ENCODE peak calls at places on chromosomes 3 and 15, in nine cellular contexts. T is CD4-positive, CD25-positive, alpha-beta regulatory T cell; Q is COR-L47; K is type B pancreatic cell; U is HS-5; W is left cardiac atrium; D is heart left ventricle; C is activated CD4-positive, alpha-beta T cell treated with anti-CD3 and anti-CD28 coated beads, Interleukin-2, amount 50 U/mL, for 1 hour; Y is GM23248. G is an unnamed sample.

GRCh38 chr3:4218426-4219226 is 84.5 kb upstream of the SETMAR start:
- DNase-seq in T (no peak), D (no peak), Q (no peak), U (no peak), W (no peak), C (no peak), Y (no peak), K (no peak), G (no peak)

GRCh38 chr15:64284037-64284436 is 71.9 kb downstream of the CSNK1G1 start:
- DNase-seq in W (no peak), Q (no peak), Y (peak), T (no peak), K (no peak), D (no peak), U (peak), C (no peak), G (no peak)

GRCh38 chr15:70420421-70421196 is 322.9 kb upstream of the TLE3 start:
- DNase-seq in T (no peak), C (no peak), Y (no peak), W (no peak), D (no peak), U (no peak), K (no peak), Q (no peak), G (no peak)

GRCh38 chr3:58577269-58577821 is at the start of gene FAM107A:
- DNase-seq in T (no peak), Q (no peak), U (no peak), D (peak), K (no peak), W (peak), C (no peak), Y (peak), G (peak)

GRCh38 chr3:158471639-158472294 is 99.2 kb upstream of the MLF1 start:
- DNase-seq in K (no peak), Y (peak), T (no peak), C (no peak), W (no peak), D (no peak), U (peak), Q (no peak), G (peak)

GRCh38 chr15:41838400-41838897 is at the start of gene PLA2G4B:
- DNase-seq in Y (no peak), K (no peak), W (no peak), C (no peak), D (no peak), Q (no peak), U (no peak), T (no peak), G (no peak)

GRCh38 chr3:32307591-32307990 is 69.1 kb downstream of the CMTM8 start:
- DNase-seq in K (no peak), Q (no peak), Y (no peak), D (no peak), C (no peak), U (no peak), T (no peak), W (no peak), G (no peak)

GRCh38 chr3:177772908-177773557 is 575.8 kb upstream of the TBL1XR1 start:
- DNase-seq in D (no peak), K (no peak), T (no peak), Y (no peak), U (no peak), C (no peak), W (no peak), Q (no peak), G (no peak)

GRCh38 chr15:69524850-69525249 is 72.2 kb downstream of the RPLP1 start:
- DNase-seq in T (no peak), Q (no peak), C (no peak), W (peak), Y (no peak), K (no peak), D (no peak), U (no peak), G (no peak)

GRCh38 chr15:41629883-41630282 is 30.3 kb upstream of the MGA start:
- DNase-seq in W (no peak), Q (no peak), D (no peak), T (no peak), U (no peak), K (no peak), C (no peak), Y (no peak), G (no peak)

GRCh38 chr15:39594764-39595620 is 14.1 kb downstream of the THBS1 start:
- DNase-seq in D (no peak), U (no peak), K (no peak), W (no peak), Q (no peak), T (no peak), C (no peak), Y (peak), G (peak)

GRCh38 chr15:71380345-71380744 is 265.1 kb downstream of the THSD4 start:
- DNase-seq in C (no peak), K (no peak), W (no peak), U (no peak), Y (no peak), D (no peak), Q (no peak), T (no peak), G (no peak)

GRCh38 chr3:65953301-65953812 is 85.4 kb downstream of the MAGI1 start:
- DNase-seq in Y (no peak), T (no peak), D (peak), K (peak), U (no peak), W (no peak), Q (peak), C (no peak), G (no peak)

GRCh38 chr3:123072152-123072551 is 5.3 kb downstream of the PDIA5 start:
- DNase-seq in D (no peak), W (no peak), C (no peak), Y (peak), K (no peak), Q (no peak), T (no peak), U (no peak), G (no peak)

GRCh38 chr15:83278191-83278590 is 6.3 kb downstream of the BNC1 start:
- DNase-seq in W (no peak), C (no peak), Q (no peak), U (no peak), Y (peak), T (no peak), D (no peak), K (no peak), G (no peak)

GRCh38 chr3:196736670-196737374 is 2.8 kb upstream of the PAK2 start:
- DNase-seq in C (no peak), T (no peak), D (no peak), U (no peak), Y (no peak), W (no peak), Q (no peak), K (no peak), G (no peak)

GRCh38 chr3:64454768-64455167 is 229.5 kb upstream of the PRICKLE2 start:
- DNase-seq in U (no peak), D (no peak), K (no peak), C (no peak), T (no peak), Y (no peak), W (no peak), Q (no peak), G (no peak)

GRCh38 chr3:113751145-113751544 is 4.3 kb downstream of the ATP6V1A start:
- DNase-seq in D (no peak), Q (no peak), Y (peak), C (no peak), K (no peak), W (no peak), T (no peak), U (no peak), G (no peak)

GRCh38 chr3:4614070-4614469 is 120.9 kb downstream of the ITPR1 start:
- DNase-seq in C (no peak), U (no peak), T (no peak), Y (no peak), W (no peak), K (no peak), D (no peak), Q (no peak), G (no peak)

GRCh38 chr3:158722108-158722507 is 10.1 kb downstream of the RARRES1 start:
- DNase-seq in D (no peak), C (no peak), Q (no peak), W (no peak), U (no peak), T (no peak), K (no peak), Y (no peak), G (no peak)

GRCh38 chr15:38508647-38509046 is 54.7 kb downstream of the FAM98B start:
- DNase-seq in T (peak), K (no peak), C (no peak), Q (no peak), D (no peak), W (no peak), Y (no peak), U (no peak), G (no peak)

GRCh38 chr3:55968331-55968730 is 481.2 kb upstream of the WNT5A start:
- DNase-seq in Q (no peak), Y (no peak), D (no peak), W (no peak), T (no peak), K (no peak), C (no peak), U (no peak), G (no peak)

GRCh38 chr15:98012354-98012753 is 51.9 kb downstream of the ARRDC4 start:
- DNase-seq in U (no peak), C (no peak), K (no peak), W (no peak), T (no peak), Y (no peak), Q (no peak), D (no peak), G (no peak)

GRCh38 chr3:124867511-124867910 is 19.7 kb downstream of the ITGB5 start:
- DNase-seq in K (no peak), C (no peak), T (no peak), U (no peak), W (no peak), Q (no peak), D (no peak), Y (no peak), G (no peak)

GRCh38 chr3:181793006-181793405 is 81.3 kb downstream of the SOX2 start:
- DNase-seq in D (no peak), T (no peak), U (no peak), Q (no peak), C (no peak), W (no peak), Y (no peak), K (no peak), G (no peak)

GRCh38 chr3:111801697-111802655 is 57.1 kb upstream of the PHLDB2 start:
- DNase-seq in K (no peak), D (no peak), Y (peak), W (no peak), U (peak), C (no peak), Q (no peak), T (no peak), G (peak)

GRCh38 chr3:18344306-18345014 is 80.7 kb downstream of the SATB1 start:
- DNase-seq in D (no peak), U (no peak), C (no peak), Y (no peak), W (no peak), T (no peak), K (no peak), Q (no peak), G (peak)

GRCh38 chr15:70440416-70441138 is 322.8 kb downstream of the UACA start:
- DNase-seq in W (no peak), Y (no peak), U (no peak), C (no peak), T (no peak), K (no peak), D (no peak), Q (no peak), G (no peak)

GRCh38 chr3:194740859-194741486 is 55.3 kb downstream of the FAM43A start:
- DNase-seq in D (no peak), Y (no peak), K (no peak), T (no peak), Q (no peak), W (no peak), U (peak), C (no peak), G (peak)

GRCh38 chr3:128236667-128237066 is 83.4 kb downstream of the EEFSEC start:
- DNase-seq in K (no peak), W (no peak), Y (no peak), T (no peak), C (no peak), Q (peak), U (no peak), D (no peak), G (no peak)

GRCh38 chr15:74315626-74316025 is 51.8 kb downstream of the CYP11A1 start:
- DNase-seq in U (no peak), D (peak), W (no peak), K (no peak), Y (no peak), C (no peak), Q (no peak), T (peak), G (no peak)

GRCh38 chr3:107772016-107772415 is 249.3 kb downstream of the BBX start:
- DNase-seq in W (no peak), Y (no peak), K (no peak), Q (no peak), U (no peak), C (no peak), T (no peak), D (no peak), G (no peak)

GRCh38 chr3:58628823-58629562 is 37.6 kb downstream of the FAM3D start:
- DNase-seq in U (peak), T (no peak), Y (peak), W (no peak), K (no peak), C (no peak), Q (no peak), D (peak), G (peak)

GRCh38 chr3:119809249-119810017 is 27.5 kb downstream of the NR1I2 start:
- DNase-seq in W (no peak), D (no peak), T (peak), Q (no peak), C (no peak), K (no peak), U (no peak), Y (peak), G (no peak)

GRCh38 chr15:48400086-48400485 is 68.9 kb downstream of the DUT start:
- DNase-seq in K (no peak), Q (no peak), C (no peak), W (no peak), T (no peak), U (no peak), D (no peak), Y (peak), G (no peak)

G was measured in BJ.